ENCODE peak calls at places on chromosomes 3 and 15, in four cellular contexts. S is GM23248, A is SK-N-SH, O is keratinocyte. K is an unnamed sample. For H3K4me1 and H3K9me3, the result is how much of the 10 kb centered on the place peaks cover.

GRCh38 chr15:41417418-41417811 is 520 bp downstream of the RTF1 start:
- DNase-seq in S (peak), O (no peak), A (peak), K (no peak)

GRCh38 chr15:92327033-92327432 is 66.6 kb upstream of the ST8SIA2 start:
- DNase-seq in A (no peak), S (no peak), O (no peak), K (no peak)

GRCh38 chr3:48656061-48656840 is 6.4 kb downstream of the CELSR3 start:
- DNase-seq in A (peak), S (peak), O (peak), K (peak)

GRCh38 chr15:98649621-98649995 is 1.3 kb downstream of the IGF1R start:
- DNase-seq in O (no peak), A (peak), S (peak), K (peak)

GRCh38 chr15:70014860-70015490 is 82.7 kb downstream of the TLE3 start:
- DNase-seq in A (no peak), O (no peak), S (no peak), K (peak)

GRCh38 chr3:39809181-39809994 is at the start of gene MYRIP:
- DNase-seq in A (peak), O (no peak), S (peak), K (peak)

GRCh38 chr3:37715358-37715757 is 146.3 kb upstream of the CTDSPL start:
- DNase-seq in A (peak), S (no peak), O (no peak), K (peak)

GRCh38 chr15:84702961-84703482 is 12.9 kb downstream of the SEC11A start:
- DNase-seq in S (peak), O (no peak), A (no peak), K (no peak)

GRCh38 chr3:69033470-69033869 is 18.7 kb downstream of the TMF1 start:
- DNase-seq in O (no peak), A (no peak), S (peak), K (no peak)

GRCh38 chr15:85527907-85528306 is 147.5 kb downstream of the AKAP13 start:
- DNase-seq in A (no peak), O (no peak), S (peak), K (no peak)

GRCh38 chr3:77489216-77489615 is 449.3 kb downstream of the ROBO2 start:
- DNase-seq in O (no peak), A (no peak), S (no peak), K (no peak)

GRCh38 chr15:60583946-60584345 is 105.0 kb upstream of the ICE2 start:
- DNase-seq in S (no peak), O (no peak), A (no peak), K (peak)

GRCh38 chr3:194587438-194587931 is 45.7 kb downstream of the TMEM44 start:
- DNase-seq in A (no peak), O (no peak), S (peak), K (no peak)

GRCh38 chr3:123489400-123490004 is 40.6 kb upstream of the ADCY5 start:
- DNase-seq in S (peak), O (peak), A (peak), K (peak)

GRCh38 chr15:69562564-69562963 is 109.9 kb downstream of the RPLP1 start:
- DNase-seq in A (no peak), O (no peak), S (no peak), K (no peak)

GRCh38 chr3:122932251-122932967 is 95.2 kb downstream of the SEMA5B start:
- DNase-seq in A (no peak), S (no peak), O (peak), K (no peak)

GRCh38 chr3:72398781-72399180 is 449.5 kb downstream of the SHQ1 start:
- DNase-seq in S (no peak), A (no peak), O (no peak), K (no peak)

GRCh38 chr3:177529716-177530335 is 332.5 kb upstream of the TBL1XR1 start:
- DNase-seq in O (no peak), A (no peak), S (peak), K (no peak)

GRCh38 chr3:169218314-169218983 is 445.1 kb downstream of the MECOM start:
- DNase-seq in S (peak), A (peak), O (no peak), K (peak)

GRCh38 chr3:138007898-138008297 is 2.1 kb upstream of the CLDN18 start:
- DNase-seq in O (no peak), A (no peak), S (no peak), K (no peak)

GRCh38 chr15:59522988-59523461 is 85.0 kb downstream of the FAM81A start:
- DNase-seq in A (no peak), S (no peak), O (no peak), K (peak)
- H3K4me1 ChIP-seq in A (under half), S (under half), O (under half), K (under half)

GRCh38 chr15:25186411-25186810 is 231.6 kb downstream of the SNRPN start:
- DNase-seq in O (no peak), A (no peak), S (no peak), K (no peak)
- H3K9me3 ChIP-seq in O (under half), A (under half), S (under half), K (under half)

DNA sequence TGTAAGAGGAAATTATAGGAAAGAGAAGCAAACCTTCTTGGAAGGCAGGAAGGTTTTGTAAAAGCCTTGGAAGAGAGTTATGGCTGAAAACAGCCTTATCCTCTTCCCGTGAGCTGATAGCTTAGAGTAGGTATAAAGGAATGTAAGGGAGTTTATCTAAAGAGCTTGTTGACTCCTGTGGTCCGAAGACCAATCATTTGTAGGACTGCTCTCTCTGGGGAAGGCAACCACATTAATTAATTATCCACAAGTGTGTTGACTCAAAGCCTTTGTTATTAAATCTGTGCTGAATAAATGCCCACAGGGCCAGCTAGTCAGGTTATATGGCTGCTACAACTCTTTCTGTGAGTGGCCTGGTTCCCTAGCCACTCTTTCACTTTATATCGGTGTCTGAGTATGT is 452.1 kb upstream of the RASGRP1 start:
- DNase-seq in A (no peak), S (peak), O (peak), K (no peak)
- H3K4me1 ChIP-seq in A (under half), S (under half), O (under half), K (under half)

GRCh38 chr3:67113802-67114407 is 115.8 kb downstream of the KBTBD8 start:
- DNase-seq in S (peak), O (peak), A (peak), K (peak)
- H3K9me3 ChIP-seq in S (under half), O (under half), A (under half), K (under half)

DNA sequence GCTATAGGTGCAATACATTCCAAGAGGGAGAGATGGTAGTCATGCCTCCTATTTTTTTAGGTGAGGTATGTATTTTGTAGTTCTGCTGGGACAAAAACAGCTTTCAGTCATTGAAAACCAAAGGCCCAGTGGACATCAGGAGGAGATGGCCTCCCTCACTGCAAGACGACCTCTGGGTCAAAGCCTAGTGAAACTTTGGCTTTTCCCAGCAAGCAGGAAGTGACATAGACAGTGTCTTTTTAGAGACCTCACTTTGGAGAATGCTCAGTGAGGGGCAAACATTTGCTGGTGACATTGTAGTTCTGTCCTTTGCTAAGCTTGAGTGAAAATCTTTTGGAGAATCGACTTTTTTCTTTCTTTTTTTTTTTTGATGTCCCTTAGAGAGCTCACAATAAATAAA is 27.3 kb downstream of the LIPC start:
- DNase-seq in S (no peak), A (no peak), O (no peak), K (no peak)
- H3K4me1 ChIP-seq in S (under half), A (under half), O (under half), K (under half)

DNA sequence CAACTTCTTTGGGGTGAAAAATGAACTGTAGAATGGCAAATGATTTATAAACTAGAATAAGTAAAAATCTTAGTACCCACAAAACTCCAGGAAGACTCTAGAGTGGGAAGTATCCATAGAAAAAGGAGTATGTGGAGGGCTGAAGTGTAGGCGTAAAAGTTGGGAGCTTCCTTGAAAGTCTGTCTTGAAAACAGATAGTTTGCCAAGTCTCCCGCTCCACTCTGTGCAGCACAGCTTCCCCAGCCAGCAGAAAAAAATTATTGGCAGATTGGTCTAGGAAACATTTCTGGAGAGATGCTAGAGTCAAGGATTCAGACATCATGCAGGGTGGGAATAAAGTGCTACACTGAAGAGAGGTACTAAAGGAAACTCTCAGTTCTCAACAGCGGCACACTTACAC is 53.4 kb upstream of the CD200R1L start:
- DNase-seq in S (no peak), A (no peak), O (no peak), K (no peak)
- H3K9me3 ChIP-seq in S (under half), A (under half), O (under half), K (under half)

K was measured in endodermal cell.